ENCODE peak calls at places on chromosomes 12 and 14, in six cellular contexts. V is NCI-H82, C is HuH-7, T is HCEC 1CT, E is NCI-H446, R is lung. U is an unnamed sample.

GRCh38 chr12:132717531-132718387 is 7.1 kb downstream of the PGAM5 start:
- DNase-seq in E (no peak), C (no peak), T (no peak), V (no peak), R (no peak), U (no peak)

GRCh38 chr14:92105845-92106094 is 612 bp downstream of the ATXN3 start:
- DNase-seq in V (no peak), T (peak; percentile 67), R (peak; percentile 51), E (no peak), C (peak; percentile 14), U (peak; percentile 5)

GRCh38 chr14:99509871-99510555 is 28.8 kb downstream of the CCNK start:
- DNase-seq in C (no peak), T (no peak), V (peak; percentile 18), E (no peak), R (no peak), U (no peak)

GRCh38 chr14:76123426-76124095 is 28.2 kb upstream of the GPATCH2L start:
- DNase-seq in V (no peak), C (no peak), E (no peak), R (no peak), T (no peak), U (no peak)

GRCh38 chr14:34582117-34582680 is 42.7 kb upstream of the EAPP start:
- DNase-seq in T (no peak), R (no peak), V (no peak), C (no peak), E (no peak), U (no peak)

GRCh38 chr14:105087308-105087962 is 22.2 kb upstream of the GPR132 start:
- DNase-seq in T (peak; percentile 75), C (peak; percentile 70), R (no peak), E (no peak), V (no peak), U (no peak)

GRCh38 chr12:78918221-78918620 is 53.6 kb downstream of the SYT1 start:
- DNase-seq in E (peak; percentile 96), V (peak; percentile 14), C (no peak), R (no peak), T (no peak), U (no peak)

GRCh38 chr14:32940066-32940651 is 1.5 kb downstream of the NPAS3 start:
- DNase-seq in E (no peak), V (peak; percentile 36), C (no peak), T (peak; percentile 52), R (no peak), U (no peak)

GRCh38 chr12:10122689-10123088 is 7.3 kb downstream of the CLEC7A start:
- DNase-seq in V (no peak), E (no peak), R (no peak), C (peak; percentile 65), T (no peak), U (peak; percentile 13)

GRCh38 chr14:53570411-53571387 is 385.9 kb downstream of the BMP4 start:
- DNase-seq in V (no peak), T (no peak), R (no peak), E (no peak), C (no peak), U (no peak)

GRCh38 chr12:7042847-7043246 is 17.7 kb upstream of the C1S start:
- DNase-seq in E (no peak), T (peak; percentile 53), V (peak; percentile 66), C (peak; percentile 68), R (no peak), U (peak; percentile 34)

GRCh38 chr14:20332386-20332945 is 613 bp downstream of the CCNB1IP1 start:
- DNase-seq in V (peak; percentile 48), C (peak; percentile 20), T (peak; percentile 14), R (no peak), E (no peak), U (peak; percentile 42)

GRCh38 chr12:105986779-105987686 is 151.7 kb downstream of the NUAK1 start:
- DNase-seq in R (no peak), V (no peak), C (no peak), E (no peak), T (no peak), U (no peak)

GRCh38 chr12:59803735-59804134 is 207.9 kb downstream of the SLC16A7 start:
- DNase-seq in T (no peak), E (no peak), V (no peak), R (no peak), C (no peak), U (no peak)

GRCh38 chr14:69376439-69376838 is 21.7 kb downstream of the ERH start:
- DNase-seq in E (no peak), V (no peak), R (no peak), C (no peak), T (peak; percentile 55), U (peak; percentile 40)

GRCh38 chr14:61281186-61281676 is at the start of gene TMEM30B:
- DNase-seq in V (no peak), R (peak; percentile 88), C (no peak), E (no peak), T (no peak), U (no peak)

GRCh38 chr14:105219043-105219612 is 29.2 kb upstream of the BTBD6 start:
- DNase-seq in E (no peak), V (no peak), C (no peak), T (no peak), R (no peak), U (no peak)

GRCh38 chr14:31717294-31718085 is 156.3 kb downstream of the NUBPL start:
- DNase-seq in C (peak; percentile 93), R (no peak), T (no peak), V (no peak), E (peak; percentile 69), U (peak; percentile 84)

GRCh38 chr14:70919774-70920173 is 12.5 kb downstream of the PCNX1 start:
- DNase-seq in R (no peak), C (no peak), V (peak; percentile 15), T (peak; percentile 44), E (no peak), U (no peak)

GRCh38 chr14:70320294-70320693 is 39.2 kb downstream of the COX16 start:
- DNase-seq in R (no peak), V (no peak), C (no peak), T (no peak), E (no peak), U (no peak)

GRCh38 chr12:18158774-18159557 is 69.0 kb upstream of the RERGL start:
- DNase-seq in E (no peak), T (peak; percentile 22), C (no peak), V (peak; percentile 75), R (no peak), U (peak; percentile 35)

U was measured in HepG2.